ENCODE peak calls at places on chromosomes 6 and 20, in ten cellular contexts. S, V, C, U, O, L, D, X, G and K are unnamed samples.

GRCh38 chr6:137417411-137417810 is 76.8 kb downstream of the OLIG3 start:
- DNase-seq in S (no peak), V (no peak), C (no peak), U (peak; percentile 4), O (no peak), L (no peak), D (no peak), X (no peak), G (peak; percentile 12), K (no peak)

GRCh38 chr6:115770851-115771250 is 289.8 kb downstream of the FRK start:
- DNase-seq in S (no peak), V (no peak), C (peak; percentile 11), U (no peak), O (no peak), L (no peak), D (no peak), X (no peak), G (no peak), K (no peak)

GRCh38 chr20:17644451-17644850 is 37.6 kb downstream of the RRBP1 start:
- DNase-seq in S (peak; percentile 47), V (no peak), C (no peak), U (no peak), O (no peak), L (no peak), D (no peak), X (no peak), G (no peak), K (peak; percentile 69)

GRCh38 chr6:72832271-72832670 is 210.4 kb downstream of the KCNQ5 start:
- DNase-seq in S (no peak), V (no peak), C (no peak), U (no peak), O (no peak), L (no peak), D (no peak), X (no peak), G (peak; percentile 61), K (no peak)

GRCh38 chr6:148235446-148235845 is 107.2 kb upstream of the SASH1 start:
- DNase-seq in S (no peak), V (no peak), C (no peak), U (peak; percentile 70), O (no peak), L (no peak), D (no peak), X (no peak), G (peak; percentile 74), K (no peak)

GRCh38 chr20:57433658-57434389 is 42.6 kb downstream of the RBM38 start:
- DNase-seq in S (no peak), V (no peak), C (no peak), U (no peak), O (no peak), L (peak; percentile 86), D (no peak), X (no peak), G (no peak), K (no peak)

GRCh38 chr6:87250019-87250418 is 72.4 kb upstream of the SMIM8 start:
- DNase-seq in S (no peak), V (no peak), C (no peak), U (no peak), O (no peak), L (no peak), D (peak; percentile 18), X (no peak), G (no peak), K (no peak)

GRCh38 chr6:150142657-150143501 is at the start of gene PPP1R14C:
- DNase-seq in S (peak; percentile 74), V (no peak), C (peak; percentile 40), U (no peak), O (no peak), L (peak; percentile 9), D (no peak), X (no peak), G (peak; percentile 81), K (peak; percentile 50)

GRCh38 chr20:33647603-33648395 is 14.3 kb upstream of the C20orf144 start:
- DNase-seq in S (no peak), V (no peak), C (peak; percentile 14), U (peak; percentile 31), O (no peak), L (peak; percentile 45), D (no peak), X (no peak), G (peak; percentile 72), K (no peak)

GRCh38 chr6:108616544-108616943 is 55.8 kb downstream of the FOXO3 start:
- DNase-seq in S (no peak), V (no peak), C (no peak), U (peak; percentile 31), O (no peak), L (no peak), D (no peak), X (no peak), G (peak; percentile 63), K (no peak)
- H3K27ac ChIP-seq in S (no peak overlapping the region), V (no peak overlapping the region), C (peak overlapping the region; percentile 25), U (no peak overlapping the region), O (peak overlapping the region; percentile 61), L (no peak overlapping the region), D (no peak overlapping the region), X (no peak overlapping the region), G (peak overlapping the region; percentile 13), K (no peak overlapping the region)

GRCh38 chr6:52788478-52788877 is 15.1 kb downstream of the GSTA1 start:
- DNase-seq in S (no peak), V (no peak), C (no peak), U (peak; percentile 6), O (no peak), L (peak; percentile 43), D (no peak), X (no peak), G (peak; percentile 9), K (peak; percentile 61)

GRCh38 chr6:52790841-52791240 is 12.8 kb downstream of the GSTA1 start:
- DNase-seq in S (no peak), V (no peak), C (no peak), U (no peak), O (no peak), L (no peak), D (no peak), X (no peak), G (no peak), K (peak; percentile 51)

GRCh38 chr6:52786249-52786956 is 17.2 kb downstream of the GSTA1 start:
- DNase-seq in S (no peak), V (no peak), C (no peak), U (no peak), O (no peak), L (no peak), D (no peak), X (no peak), G (no peak), K (no peak)

DNA sequence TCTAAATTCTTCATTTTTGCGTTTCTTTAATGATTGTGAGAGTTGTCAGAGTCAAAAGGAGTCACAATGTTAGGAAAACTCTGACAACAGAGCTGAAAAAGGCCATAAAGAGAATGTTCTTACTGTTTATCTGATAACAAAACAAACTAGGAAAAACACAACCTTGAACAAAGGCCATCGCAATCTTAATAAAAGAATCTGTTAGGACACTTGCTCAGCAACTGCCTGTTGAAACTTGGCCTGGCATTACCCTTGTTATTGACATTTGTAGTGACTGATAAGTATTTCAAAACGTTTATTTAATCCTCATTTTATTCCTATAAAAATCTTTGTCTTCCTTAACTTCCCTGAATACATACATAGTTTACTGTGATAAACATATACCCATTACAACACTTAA is 15.7 kb downstream of the GSTA1 start:
- DNase-seq in S (no peak), V (no peak), C (no peak), U (no peak), O (no peak), L (no peak), D (no peak), X (no peak), G (no peak), K (peak; percentile 83)
- H3K4me3 ChIP-seq in S (no peak overlapping the region), V (no peak overlapping the region), C (no peak overlapping the region), U (no peak overlapping the region), O (no peak overlapping the region), L (no peak overlapping the region), D (no peak overlapping the region), X (no peak overlapping the region), G (no peak overlapping the region), K (no peak overlapping the region)

GRCh38 chr6:39050453-39051112 is 2.0 kb downstream of the GLP1R start:
- DNase-seq in S (no peak), V (no peak), C (no peak), U (no peak), O (no peak), L (no peak), D (no peak), X (no peak), G (no peak), K (no peak)
- H3K27ac ChIP-seq in S (no peak overlapping the region), V (no peak overlapping the region), C (no peak overlapping the region), U (no peak overlapping the region), O (no peak overlapping the region), L (no peak overlapping the region), D (no peak overlapping the region), X (no peak overlapping the region), G (no peak overlapping the region), K (no peak overlapping the region)

DNA sequence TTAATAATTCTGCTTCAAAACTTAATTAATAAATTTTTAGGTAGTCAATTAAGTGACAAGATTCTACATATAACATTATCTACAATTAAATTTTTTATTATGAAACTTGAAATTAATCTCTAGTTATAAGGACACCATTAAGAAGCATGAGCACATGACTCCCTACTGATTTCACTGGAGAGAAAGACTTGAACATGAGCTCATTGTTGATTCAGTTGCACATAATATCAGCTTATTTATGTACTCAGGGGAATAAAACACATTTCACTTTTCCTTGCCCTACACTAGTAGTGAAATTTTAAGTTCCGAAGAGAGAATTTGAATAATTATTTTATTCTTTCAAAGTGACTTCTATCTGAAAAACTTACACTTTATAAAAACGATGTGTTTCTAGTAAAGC is 370.2 kb upstream of the EPHA7 start:
- DNase-seq in S (no peak), V (no peak), C (no peak), U (no peak), O (no peak), L (no peak), D (no peak), X (no peak), G (no peak), K (no peak)
- H3K4me3 ChIP-seq in S (no peak overlapping the region), V (no peak overlapping the region), C (no peak overlapping the region), U (no peak overlapping the region), O (no peak overlapping the region), L (no peak overlapping the region), D (no peak overlapping the region), X (no peak overlapping the region), G (no peak overlapping the region), K (no peak overlapping the region)

GRCh38 chr6:124937645-124938044 is 24.6 kb upstream of the RNF217 start:
- DNase-seq in S (no peak), V (no peak), C (no peak), U (no peak), O (no peak), L (no peak), D (no peak), X (no peak), G (no peak), K (no peak)
- H3K27ac ChIP-seq in S (no peak overlapping the region), V (no peak overlapping the region), C (no peak overlapping the region), U (no peak overlapping the region), O (peak overlapping the region; percentile 8), L (no peak overlapping the region), D (no peak overlapping the region), X (peak overlapping the region; percentile 52), G (no peak overlapping the region), K (no peak overlapping the region)

DNA sequence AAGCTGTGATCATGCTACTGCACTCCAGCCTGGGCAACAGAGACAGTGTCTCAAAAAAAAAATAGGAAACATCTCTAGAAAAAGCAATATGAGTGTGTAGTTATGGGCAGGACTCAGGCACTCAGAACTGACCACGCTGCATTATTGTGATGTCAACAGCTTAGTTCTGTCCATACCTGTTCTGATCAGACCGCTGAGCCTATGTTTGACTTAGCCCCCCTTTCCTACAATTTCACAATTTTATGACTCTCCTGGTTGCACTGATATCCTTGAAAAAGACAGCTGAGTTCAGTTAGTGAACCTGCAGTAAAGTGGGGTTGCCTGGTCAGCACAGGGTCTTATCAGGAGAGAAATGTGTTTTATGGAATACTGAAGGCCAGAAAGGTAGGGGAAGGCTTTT is 37.8 kb upstream of the PRDM1 start:
- DNase-seq in S (no peak), V (no peak), C (no peak), U (no peak), O (no peak), L (no peak), D (no peak), X (no peak), G (no peak), K (no peak)
- H3K4me3 ChIP-seq in S (no peak overlapping the region), V (no peak overlapping the region), C (no peak overlapping the region), U (no peak overlapping the region), O (no peak overlapping the region), L (no peak overlapping the region), D (no peak overlapping the region), X (no peak overlapping the region), G (no peak overlapping the region), K (no peak overlapping the region)